ENCODE peak calls at places on chromosomes 13 and 19, in six cellular contexts. S is CD4-positive, CD25-positive, alpha-beta regulatory T cell; G is SIG-M5; P is NCI-H1105 treated with DMSO at 0.1 percent for 48 hours; T is choroid plexus epithelial cell; V is hepatic stellate cell. N is an unnamed sample.

GRCh38 chr13:26324867-26325266 is 70.9 kb downstream of the CDK8 start:
- DNase-seq in T (peak; percentile 9), S (no peak), V (no peak), P (no peak), G (no peak), N (no peak)

GRCh38 chr13:109401307-109401706 is 385.1 kb downstream of the IRS2 start:
- DNase-seq in S (no peak), T (no peak), P (no peak), V (no peak), G (no peak), N (no peak)

GRCh38 chr13:35699805-35700204 is 223.3 kb upstream of the MAB21L1 start:
- DNase-seq in T (peak; percentile 23), P (no peak), V (peak; percentile 22), G (no peak), S (no peak), N (no peak)

GRCh38 chr19:737591-738093 is 13.3 kb upstream of the MISP start:
- DNase-seq in S (peak; percentile 39), G (no peak), V (peak; percentile 76), T (peak; percentile 50), P (no peak), N (no peak)

GRCh38 chr13:44934724-44935123 is 54.5 kb downstream of the NUFIP1 start:
- DNase-seq in G (peak; percentile 14), T (peak; percentile 82), P (no peak), V (no peak), S (no peak), N (no peak)

GRCh38 chr13:37068962-37069361 is 9.5 kb upstream of the SUPT20H start:
- DNase-seq in T (peak; percentile 55), S (no peak), P (no peak), G (no peak), V (no peak), N (no peak)

GRCh38 chr19:17159466-17160393 is 55.4 kb upstream of the USE1 start:
- DNase-seq in G (no peak), S (no peak), T (peak; percentile 8), V (no peak), P (no peak), N (no peak)

GRCh38 chr13:106373304-106373988 is 162.0 kb downstream of the EFNB2 start:
- DNase-seq in T (peak; percentile 44), G (no peak), V (no peak), P (peak; percentile 75), S (no peak), N (no peak)

N was measured in thoracic aorta.